ENCODE peak calls at places on chromosomes 4 and X, in nine cellular contexts. One of them, this sample, is unnamed.
A peak's percentile ranks its signal among the peaks of the same experiment; 100 is the strongest.

GRCh38 chrX:35919536-35920309 is at the start of gene CFAP47:
- DNase-seq in Calu3: peak; percentile 54
- DNase-seq in fibroblast of pulmonary artery: no peak
- DNase-seq in omental fat pad: no peak
- DNase-seq in astrocyte: no peak
- DNase-seq in neural crest cell: peak; percentile 18
- DNase-seq in cardiac fibroblast: no peak
- DNase-seq in HepG2: no peak
- DNase-seq in WTC11: peak; percentile 64
- DNase-seq in this sample: no peak

GRCh38 chrX:13899607-13900006 is 82.7 kb upstream of the GPM6B start:
- DNase-seq in Calu3: peak; percentile 34
- DNase-seq in fibroblast of pulmonary artery: peak; percentile 87
- DNase-seq in omental fat pad: no peak
- DNase-seq in astrocyte: peak; percentile 86
- DNase-seq in neural crest cell: no peak
- DNase-seq in cardiac fibroblast: peak; percentile 92
- DNase-seq in HepG2: no peak
- DNase-seq in WTC11: no peak
- DNase-seq in this sample: no peak

GRCh38 chr4:170035231-170035630 is 9.0 kb upstream of the MFAP3L start:
- DNase-seq in Calu3: no peak
- DNase-seq in fibroblast of pulmonary artery: no peak
- DNase-seq in omental fat pad: no peak
- DNase-seq in astrocyte: no peak
- DNase-seq in neural crest cell: no peak
- DNase-seq in cardiac fibroblast: no peak
- DNase-seq in HepG2: no peak
- DNase-seq in WTC11: no peak
- DNase-seq in this sample: no peak

GRCh38 chr4:7792616-7793015 is 147.0 kb downstream of the AFAP1 start:
- DNase-seq in Calu3: no peak
- DNase-seq in fibroblast of pulmonary artery: peak; percentile 40
- DNase-seq in omental fat pad: no peak
- DNase-seq in astrocyte: peak; percentile 31
- DNase-seq in neural crest cell: no peak
- DNase-seq in cardiac fibroblast: peak; percentile 36
- DNase-seq in HepG2: no peak
- DNase-seq in WTC11: no peak
- DNase-seq in this sample: no peak

GRCh38 chr4:145177906-145178538 is 2.4 kb downstream of the OTUD4 start:
- DNase-seq in Calu3: no peak
- DNase-seq in fibroblast of pulmonary artery: peak; percentile 47
- DNase-seq in omental fat pad: no peak
- DNase-seq in astrocyte: peak; percentile 27
- DNase-seq in neural crest cell: no peak
- DNase-seq in cardiac fibroblast: peak; percentile 49
- DNase-seq in HepG2: peak; percentile 71
- DNase-seq in WTC11: no peak
- DNase-seq in this sample: no peak

GRCh38 chr4:77001907-77002306 is 52.4 kb downstream of the SEPTIN11 start:
- DNase-seq in Calu3: no peak
- DNase-seq in fibroblast of pulmonary artery: peak; percentile 63
- DNase-seq in omental fat pad: no peak
- DNase-seq in astrocyte: peak; percentile 80
- DNase-seq in neural crest cell: no peak
- DNase-seq in cardiac fibroblast: peak; percentile 69
- DNase-seq in HepG2: no peak
- DNase-seq in WTC11: no peak
- DNase-seq in this sample: no peak

GRCh38 chr4:74410272-74410671 is 34.7 kb upstream of the AREG start:
- DNase-seq in Calu3: no peak
- DNase-seq in fibroblast of pulmonary artery: no peak
- DNase-seq in omental fat pad: no peak
- DNase-seq in astrocyte: peak; percentile 50
- DNase-seq in neural crest cell: no peak
- DNase-seq in cardiac fibroblast: no peak
- DNase-seq in HepG2: no peak
- DNase-seq in WTC11: no peak
- DNase-seq in this sample: no peak

GRCh38 chrX:10352536-10352935 is 195.8 kb downstream of the CLCN4 start:
- DNase-seq in Calu3: no peak
- DNase-seq in fibroblast of pulmonary artery: no peak
- DNase-seq in omental fat pad: no peak
- DNase-seq in astrocyte: no peak
- DNase-seq in neural crest cell: no peak
- DNase-seq in cardiac fibroblast: no peak
- DNase-seq in HepG2: no peak
- DNase-seq in WTC11: no peak
- DNase-seq in this sample: no peak

GRCh38 chrX:130173190-130173895 is 1.6 kb downstream of the RAB33A start:
- DNase-seq in Calu3: no peak
- DNase-seq in fibroblast of pulmonary artery: peak; percentile 80
- DNase-seq in omental fat pad: peak; percentile 29
- DNase-seq in astrocyte: peak; percentile 75
- DNase-seq in neural crest cell: no peak
- DNase-seq in cardiac fibroblast: peak; percentile 82
- DNase-seq in HepG2: no peak
- DNase-seq in WTC11: no peak
- DNase-seq in this sample: no peak

GRCh38 chr4:175770555-175770954 is 41.5 kb downstream of the GPM6A start:
- DNase-seq in Calu3: no peak
- DNase-seq in fibroblast of pulmonary artery: no peak
- DNase-seq in omental fat pad: no peak
- DNase-seq in astrocyte: no peak
- DNase-seq in neural crest cell: no peak
- DNase-seq in cardiac fibroblast: no peak
- DNase-seq in HepG2: no peak
- DNase-seq in WTC11: no peak
- DNase-seq in this sample: no peak

GRCh38 chr4:141180991-141181760 is 39.5 kb upstream of the ZNF330 start:
- DNase-seq in Calu3: no peak
- DNase-seq in fibroblast of pulmonary artery: no peak
- DNase-seq in omental fat pad: no peak
- DNase-seq in astrocyte: peak; percentile 16
- DNase-seq in neural crest cell: no peak
- DNase-seq in cardiac fibroblast: no peak
- DNase-seq in HepG2: no peak
- DNase-seq in WTC11: no peak
- DNase-seq in this sample: no peak

GRCh38 chr4:145623831-145624230 is 4.6 kb downstream of the MMAA start:
- DNase-seq in Calu3: peak; percentile 7
- DNase-seq in fibroblast of pulmonary artery: peak; percentile 37
- DNase-seq in omental fat pad: no peak
- DNase-seq in astrocyte: peak; percentile 42
- DNase-seq in neural crest cell: no peak
- DNase-seq in cardiac fibroblast: peak; percentile 31
- DNase-seq in HepG2: no peak
- DNase-seq in WTC11: no peak
- DNase-seq in this sample: no peak

GRCh38 chr4:88230399-88230798 is 54.0 kb downstream of the PPM1K start:
- DNase-seq in Calu3: no peak
- DNase-seq in fibroblast of pulmonary artery: no peak
- DNase-seq in omental fat pad: no peak
- DNase-seq in astrocyte: no peak
- DNase-seq in neural crest cell: no peak
- DNase-seq in cardiac fibroblast: no peak
- DNase-seq in HepG2: no peak
- DNase-seq in WTC11: no peak
- DNase-seq in this sample: no peak

GRCh38 chr4:180058731-180059215 is 2184.4 kb upstream of the TENM3 start:
- DNase-seq in Calu3: peak; percentile 32
- DNase-seq in fibroblast of pulmonary artery: peak; percentile 28
- DNase-seq in omental fat pad: no peak
- DNase-seq in astrocyte: peak; percentile 56
- DNase-seq in neural crest cell: peak; percentile 44
- DNase-seq in cardiac fibroblast: peak; percentile 37
- DNase-seq in HepG2: no peak
- DNase-seq in WTC11: peak; percentile 69
- DNase-seq in this sample: no peak

GRCh38 chr4:15963001-15963451 is at the start of gene FGFBP2:
- DNase-seq in Calu3: peak; percentile 66
- DNase-seq in fibroblast of pulmonary artery: peak; percentile 48
- DNase-seq in omental fat pad: no peak
- DNase-seq in astrocyte: peak; percentile 31
- DNase-seq in neural crest cell: peak; percentile 31
- DNase-seq in cardiac fibroblast: peak; percentile 44
- DNase-seq in HepG2: peak; percentile 33
- DNase-seq in WTC11: peak; percentile 73
- DNase-seq in this sample: peak; percentile 56

GRCh38 chr4:26124753-26125236 is 196.0 kb upstream of the RBPJ start:
- DNase-seq in Calu3: no peak
- DNase-seq in fibroblast of pulmonary artery: no peak
- DNase-seq in omental fat pad: no peak
- DNase-seq in astrocyte: no peak
- DNase-seq in neural crest cell: no peak
- DNase-seq in cardiac fibroblast: no peak
- DNase-seq in HepG2: no peak
- DNase-seq in WTC11: no peak
- DNase-seq in this sample: no peak
- TF ChIP-seq CTCF in Calu3: no peak
- TF ChIP-seq CTCF in fibroblast of pulmonary artery: no peak
- TF ChIP-seq CTCF in omental fat pad: no peak
- TF ChIP-seq CTCF in astrocyte: no peak
- TF ChIP-seq CTCF in neural crest cell: no peak
- TF ChIP-seq CTCF in cardiac fibroblast: no peak
- TF ChIP-seq CTCF in HepG2: no peak
- TF ChIP-seq CTCF in WTC11: no peak
- TF ChIP-seq CTCF in this sample: no peak

GRCh38 chrX:15382809-15383208 is 1.4 kb downstream of the VEGFD start:
- DNase-seq in Calu3: no peak
- DNase-seq in fibroblast of pulmonary artery: no peak
- DNase-seq in omental fat pad: no peak
- DNase-seq in astrocyte: no peak
- DNase-seq in neural crest cell: no peak
- DNase-seq in cardiac fibroblast: no peak
- DNase-seq in HepG2: no peak
- DNase-seq in WTC11: no peak
- DNase-seq in this sample: no peak

GRCh38 chrX:15373986-15374385 is 10.2 kb downstream of the VEGFD start:
- DNase-seq in Calu3: no peak
- DNase-seq in fibroblast of pulmonary artery: no peak
- DNase-seq in omental fat pad: no peak
- DNase-seq in astrocyte: no peak
- DNase-seq in neural crest cell: no peak
- DNase-seq in cardiac fibroblast: no peak
- DNase-seq in HepG2: no peak
- DNase-seq in WTC11: no peak
- DNase-seq in this sample: no peak

DNA sequence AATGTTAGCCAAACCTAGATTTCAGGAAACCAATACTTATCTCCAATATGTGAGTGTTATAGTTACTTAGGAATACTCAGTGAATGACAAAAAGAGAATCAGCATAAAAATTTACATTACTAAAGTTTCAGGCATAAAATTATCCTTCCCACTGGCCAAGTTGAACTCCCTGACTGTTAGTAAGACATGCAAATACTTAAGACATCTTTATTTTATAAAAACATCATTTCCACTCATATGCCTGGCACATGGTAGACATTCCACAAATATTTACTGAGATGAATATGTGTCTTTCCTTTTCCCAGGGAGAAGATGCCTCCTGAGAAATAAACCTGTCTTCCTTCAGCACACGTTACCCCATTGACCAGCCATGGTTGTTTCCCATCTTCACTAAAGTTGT is 7.3 kb downstream of the VEGFD start:
- DNase-seq in Calu3: no peak
- DNase-seq in fibroblast of pulmonary artery: no peak
- DNase-seq in omental fat pad: no peak
- DNase-seq in astrocyte: no peak
- DNase-seq in neural crest cell: no peak
- DNase-seq in cardiac fibroblast: no peak
- DNase-seq in HepG2: no peak
- DNase-seq in WTC11: no peak
- DNase-seq in this sample: no peak
- TF ChIP-seq CTCF in Calu3: no peak
- TF ChIP-seq CTCF in fibroblast of pulmonary artery: no peak
- TF ChIP-seq CTCF in omental fat pad: no peak
- TF ChIP-seq CTCF in astrocyte: no peak
- TF ChIP-seq CTCF in neural crest cell: no peak
- TF ChIP-seq CTCF in cardiac fibroblast: no peak
- TF ChIP-seq CTCF in HepG2: no peak
- TF ChIP-seq CTCF in WTC11: no peak
- TF ChIP-seq CTCF in this sample: no peak

GRCh38 chr4:80420638-80421037 is 85.1 kb downstream of the CFAP299 start:
- DNase-seq in Calu3: no peak
- DNase-seq in fibroblast of pulmonary artery: no peak
- DNase-seq in omental fat pad: no peak
- DNase-seq in astrocyte: no peak
- DNase-seq in neural crest cell: no peak
- DNase-seq in cardiac fibroblast: no peak
- DNase-seq in HepG2: no peak
- DNase-seq in WTC11: no peak
- DNase-seq in this sample: no peak
- TF ChIP-seq CTCF in Calu3: no peak
- TF ChIP-seq CTCF in fibroblast of pulmonary artery: no peak
- TF ChIP-seq CTCF in omental fat pad: no peak
- TF ChIP-seq CTCF in astrocyte: no peak
- TF ChIP-seq CTCF in neural crest cell: no peak
- TF ChIP-seq CTCF in cardiac fibroblast: no peak
- TF ChIP-seq CTCF in HepG2: no peak
- TF ChIP-seq CTCF in WTC11: no peak
- TF ChIP-seq CTCF in this sample: no peak

GRCh38 chr4:71938776-71939175 is 93.0 kb upstream of the NPFFR2 start:
- DNase-seq in Calu3: no peak
- DNase-seq in fibroblast of pulmonary artery: peak; percentile 14
- DNase-seq in omental fat pad: no peak
- DNase-seq in astrocyte: peak; percentile 37
- DNase-seq in neural crest cell: no peak
- DNase-seq in cardiac fibroblast: peak; percentile 0
- DNase-seq in HepG2: no peak
- DNase-seq in WTC11: no peak
- DNase-seq in this sample: no peak

GRCh38 chr4:71944956-71945355 is 86.8 kb upstream of the NPFFR2 start:
- DNase-seq in Calu3: no peak
- DNase-seq in fibroblast of pulmonary artery: peak; percentile 57
- DNase-seq in omental fat pad: no peak
- DNase-seq in astrocyte: peak; percentile 42
- DNase-seq in neural crest cell: no peak
- DNase-seq in cardiac fibroblast: peak; percentile 3
- DNase-seq in HepG2: no peak
- DNase-seq in WTC11: no peak
- DNase-seq in this sample: no peak

GRCh38 chr4:71945791-71946190 is 86.0 kb upstream of the NPFFR2 start:
- DNase-seq in Calu3: no peak
- DNase-seq in fibroblast of pulmonary artery: no peak
- DNase-seq in omental fat pad: no peak
- DNase-seq in astrocyte: no peak
- DNase-seq in neural crest cell: no peak
- DNase-seq in cardiac fibroblast: no peak
- DNase-seq in HepG2: no peak
- DNase-seq in WTC11: no peak
- DNase-seq in this sample: no peak

DNA sequence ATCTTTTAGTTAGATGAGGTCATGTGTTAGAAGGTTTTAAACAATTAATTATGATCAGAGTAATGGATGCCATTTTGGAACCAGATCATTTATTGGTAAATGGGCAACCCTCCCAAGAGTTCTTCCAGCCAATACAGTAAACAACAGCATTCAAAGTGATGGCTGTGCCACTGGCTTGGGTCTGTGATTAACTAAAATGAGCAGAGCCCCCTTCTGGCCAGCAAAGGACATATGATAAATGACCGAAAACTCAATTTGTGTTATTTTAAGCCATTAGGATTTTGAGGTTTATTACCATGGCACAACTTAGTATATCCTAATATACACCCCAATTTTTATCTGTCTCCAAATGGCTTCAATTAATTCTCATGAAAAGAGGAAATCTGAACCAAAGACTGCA is 90.8 kb upstream of the NPFFR2 start:
- DNase-seq in Calu3: peak; percentile 6
- DNase-seq in fibroblast of pulmonary artery: peak; percentile 24
- DNase-seq in omental fat pad: no peak
- DNase-seq in astrocyte: peak; percentile 3
- DNase-seq in neural crest cell: peak; percentile 10
- DNase-seq in cardiac fibroblast: peak; percentile 14
- DNase-seq in HepG2: peak; percentile 1
- DNase-seq in WTC11: peak; percentile 22
- DNase-seq in this sample: no peak
- TF ChIP-seq CTCF in Calu3: no peak
- TF ChIP-seq CTCF in fibroblast of pulmonary artery: peak; percentile 38
- TF ChIP-seq CTCF in omental fat pad: no peak
- TF ChIP-seq CTCF in astrocyte: peak; percentile 42
- TF ChIP-seq CTCF in neural crest cell: peak; percentile 66
- TF ChIP-seq CTCF in cardiac fibroblast: peak; percentile 44
- TF ChIP-seq CTCF in HepG2: peak; percentile 29
- TF ChIP-seq CTCF in WTC11: no peak
- TF ChIP-seq CTCF in this sample: peak; percentile 32

This sample was measured in Caco-2.